ENCODE peak calls at places on chromosomes 11 and 22, in nine cellular contexts. Q is neural progenitor cell, S is heart left ventricle, K is lower lobe of right lung, F is dorsolateral prefrontal cortex, T is A549, M is OCI-LY7, E is sigmoid colon, H is pancreas. I is an unnamed sample.

GRCh38 chr11:12019337-12019736 is 10.9 kb upstream of the DKK3 start:
- DNase-seq in F (no peak), Q (peak), H (no peak), K (no peak), M (no peak), T (no peak), S (no peak), E (no peak), I (peak)

GRCh38 chr11:117127164-117127563 is 16.9 kb upstream of the PAFAH1B2 start:
- DNase-seq in E (no peak), H (no peak), F (no peak), S (no peak), T (no peak), Q (no peak), M (no peak), K (no peak), I (no peak)

GRCh38 chr22:49355206-49355920 is 472.3 kb downstream of the BRD1 start:
- DNase-seq in M (no peak), E (no peak), F (no peak), S (no peak), K (peak), Q (no peak), H (no peak), T (no peak), I (no peak)

GRCh38 chr22:36056980-36057379 is 28.4 kb upstream of the RBFOX2 start:
- DNase-seq in S (no peak), H (no peak), T (no peak), Q (no peak), M (no peak), K (no peak), E (no peak), F (no peak), I (peak)

GRCh38 chr11:110297082-110297725 is 790 bp upstream of the RDX start:
- DNase-seq in T (no peak), H (no peak), Q (no peak), F (no peak), M (no peak), K (no peak), S (no peak), E (no peak), I (no peak)

GRCh38 chr11:61587541-61587941 is 6.7 kb upstream of the SYT7 start:
- DNase-seq in H (peak), M (no peak), K (peak), T (no peak), E (peak), Q (peak), S (peak), F (no peak), I (peak)

GRCh38 chr11:75273331-75273988 is 32.9 kb downstream of the TPBGL start:
- DNase-seq in Q (no peak), M (no peak), H (no peak), S (peak), F (no peak), K (no peak), E (peak), T (no peak), I (no peak)

GRCh38 chr22:17773606-17774205 is 563 bp downstream of the BID start:
- DNase-seq in E (peak), M (peak), T (peak), S (no peak), Q (peak), K (peak), H (peak), F (no peak), I (no peak)

GRCh38 chr11:95337175-95337957 is 106.4 kb upstream of the SESN3 start:
- DNase-seq in S (peak), H (no peak), F (peak), T (no peak), E (peak), Q (peak), M (no peak), K (peak), I (peak)

GRCh38 chr22:49670610-49671330 is 156.9 kb downstream of the BRD1 start:
- DNase-seq in F (no peak), Q (peak), T (no peak), K (peak), E (peak), M (no peak), H (no peak), S (no peak), I (no peak)

GRCh38 chr11:128323381-128323780 is 264.0 kb downstream of the ETS1 start:
- DNase-seq in M (peak), S (no peak), F (no peak), Q (no peak), T (peak), E (no peak), K (no peak), H (no peak), I (peak)

GRCh38 chr11:107598225-107599139 is 7.5 kb downstream of the ELMOD1 start:
- DNase-seq in S (no peak), M (peak), F (no peak), H (no peak), Q (peak), T (peak), K (peak), E (no peak), I (no peak)

GRCh38 chr11:128488471-128488870 is 98.9 kb downstream of the ETS1 start:
- DNase-seq in K (no peak), M (no peak), T (no peak), S (no peak), H (no peak), E (no peak), Q (no peak), F (no peak), I (peak)

GRCh38 chr11:10459029-10459970 is 4.2 kb downstream of the AMPD3 start:
- DNase-seq in F (no peak), S (peak), K (no peak), T (no peak), H (no peak), E (no peak), Q (no peak), M (peak), I (no peak)

GRCh38 chr11:597166-597725 is 18.5 kb downstream of the IRF7 start:
- DNase-seq in H (no peak), F (no peak), T (no peak), E (no peak), Q (peak), K (no peak), S (no peak), M (no peak), I (no peak)

GRCh38 chr11:76791861-76792260 is 8.7 kb downstream of the TSKU start:
- DNase-seq in K (no peak), E (peak), Q (no peak), M (no peak), H (no peak), T (peak), F (no peak), S (no peak), I (peak)

GRCh38 chr11:10395196-10395897 is 59.7 kb upstream of the AMPD3 start:
- DNase-seq in K (no peak), E (no peak), Q (no peak), T (no peak), F (no peak), H (no peak), M (no peak), S (no peak), I (no peak)

GRCh38 chr11:19079643-19080440 is 19.3 kb upstream of the MRGPRX2 start:
- DNase-seq in K (no peak), M (no peak), F (no peak), S (no peak), H (peak), Q (no peak), T (peak), E (no peak), I (peak)

GRCh38 chr22:37334461-37334858 is 52.2 kb downstream of the CYTH4 start:
- DNase-seq in F (no peak), M (no peak), S (no peak), T (no peak), Q (peak), K (no peak), H (no peak), E (no peak), I (no peak)

GRCh38 chr11:9092846-9093778 is 1.7 kb upstream of the SCUBE2 start:
- DNase-seq in H (no peak), E (no peak), S (no peak), M (peak), Q (no peak), T (peak), K (no peak), F (no peak), I (no peak)

GRCh38 chr11:76880314-76880713 is 19.6 kb downstream of the ACER3 start:
- DNase-seq in T (no peak), F (no peak), M (no peak), K (no peak), H (no peak), E (no peak), S (no peak), Q (no peak), I (peak)

GRCh38 chr11:124642628-124643027 is 20.0 kb downstream of the TBRG1 start:
- DNase-seq in S (no peak), M (no peak), F (no peak), H (no peak), T (no peak), E (no peak), K (no peak), Q (no peak), I (no peak)

GRCh38 chr11:123531325-123531724 is 101.3 kb downstream of the GRAMD1B start:
- DNase-seq in M (no peak), H (no peak), S (no peak), T (no peak), Q (no peak), K (no peak), E (no peak), F (no peak), I (no peak)

GRCh38 chr11:73205666-73206343 is 12.3 kb upstream of the P2RY2 start:
- DNase-seq in S (no peak), M (no peak), E (no peak), F (no peak), T (no peak), K (no peak), Q (no peak), H (no peak), I (no peak)

GRCh38 chr11:75577198-75577597 is 15.1 kb downstream of the SERPINH1 start:
- DNase-seq in M (peak), K (peak), F (peak), H (no peak), T (peak), Q (peak), S (no peak), E (no peak), I (peak)

GRCh38 chr11:100719809-100720221 is 32.7 kb downstream of the ARHGAP42 start:
- DNase-seq in E (no peak), M (no peak), T (peak), S (peak), F (no peak), H (peak), Q (peak), K (no peak), I (peak)

GRCh38 chr11:72439455-72439854 is 5.1 kb upstream of the CLPB start:
- DNase-seq in S (no peak), T (no peak), K (no peak), H (no peak), E (no peak), Q (no peak), M (no peak), F (no peak), I (peak)

GRCh38 chr11:22555901-22556300 is 69.7 kb downstream of the FANCF start:
- DNase-seq in K (no peak), H (no peak), E (no peak), F (no peak), Q (no peak), S (no peak), M (no peak), T (no peak), I (peak)

GRCh38 chr11:102287963-102288744 is 29.1 kb upstream of the BIRC3 start:
- DNase-seq in Q (peak), H (peak), M (peak), T (peak), S (no peak), K (no peak), F (no peak), E (no peak), I (peak)

GRCh38 chr11:2898366-2899079 is 12.9 kb upstream of the CDKN1C start:
- DNase-seq in Q (no peak), H (no peak), E (peak), F (no peak), M (no peak), K (peak), S (peak), T (peak), I (peak)

GRCh38 chr11:126352934-126353801 is 2.3 kb upstream of the ST3GAL4 start:
- DNase-seq in S (no peak), T (peak), K (no peak), M (peak), H (no peak), F (no peak), Q (no peak), E (no peak), I (peak)

GRCh38 chr22:39960791-39961746 is 872 bp downstream of the TMA7B start:
- DNase-seq in Q (no peak), S (no peak), M (no peak), E (no peak), H (no peak), T (no peak), K (no peak), F (no peak), I (peak)

GRCh38 chr22:23155143-23155542 is 9.9 kb downstream of the RAB36 start:
- DNase-seq in M (no peak), S (no peak), E (no peak), K (no peak), Q (no peak), F (no peak), H (no peak), T (no peak), I (no peak)

GRCh38 chr22:23155831-23156230 is 10.6 kb downstream of the RAB36 start:
- DNase-seq in H (no peak), K (no peak), T (no peak), S (no peak), M (no peak), F (no peak), E (no peak), Q (no peak), I (no peak)

GRCh38 chr22:23157560-23158515 is 12.6 kb downstream of the RAB36 start:
- DNase-seq in S (no peak), H (no peak), F (no peak), M (no peak), E (no peak), T (no peak), Q (no peak), K (no peak), I (no peak)

GRCh38 chr22:23154461-23154860 is 9.2 kb downstream of the RAB36 start:
- DNase-seq in T (no peak), H (no peak), F (no peak), M (no peak), K (no peak), Q (no peak), E (no peak), S (no peak), I (no peak)

DNA sequence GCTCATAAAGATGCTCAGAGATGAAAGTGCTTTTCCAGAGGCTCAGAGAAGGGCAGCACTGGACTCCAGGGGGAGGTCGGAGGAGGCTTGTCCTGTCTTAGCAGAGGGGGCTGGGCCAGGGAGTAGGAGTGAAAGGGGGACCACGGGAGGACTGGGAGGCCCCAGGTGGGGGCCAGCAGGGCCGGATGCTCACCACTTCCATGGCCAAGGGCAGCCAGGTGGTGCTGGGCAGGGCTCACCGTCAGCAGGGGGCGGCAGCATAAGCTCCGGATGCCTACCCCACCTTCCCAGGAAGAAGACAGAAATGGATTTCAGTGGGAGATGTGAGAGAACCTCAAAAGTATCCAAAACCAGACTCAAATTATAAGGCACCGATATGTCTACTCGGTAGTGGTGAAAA is 11.0 kb downstream of the RAB36 start:
- DNase-seq in S (no peak), T (no peak), M (no peak), K (no peak), F (no peak), Q (no peak), E (no peak), H (no peak), I (no peak)
- TF ChIP-seq CTCF in S (no peak), T (no peak), M (no peak), K (no peak), F (no peak), Q (no peak), E (no peak), H (no peak), I (no peak)

DNA sequence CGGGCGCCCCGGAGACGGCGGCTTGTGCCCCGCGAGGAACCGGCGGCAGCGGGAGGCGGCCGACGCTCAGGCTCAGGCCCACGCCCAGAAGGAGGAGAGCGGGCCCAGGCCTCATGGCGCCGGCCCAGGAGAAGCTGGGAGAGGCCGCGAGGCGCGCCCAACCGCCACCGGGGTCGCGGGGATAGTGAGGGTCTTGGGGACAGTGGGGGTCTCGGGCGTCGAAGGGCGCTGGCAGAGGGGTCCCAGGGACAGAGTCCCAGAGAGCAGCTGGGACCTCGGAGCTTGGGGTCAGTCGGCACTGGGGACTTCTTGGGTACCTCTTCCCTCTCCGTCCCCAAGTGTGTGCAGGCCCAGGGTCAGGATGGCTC is at the start of gene PKDREJ:
- DNase-seq in F (no peak), M (no peak), S (no peak), Q (no peak), E (no peak), K (no peak), H (no peak), T (no peak), I (no peak)
- H3K4me3 ChIP-seq in F (peak), M (no peak), S (no peak), Q (no peak), E (peak), K (peak), H (no peak), T (no peak), I (no peak)

GRCh38 chr11:28417601-28418323 is 309.6 kb downstream of the METTL15 start:
- DNase-seq in S (no peak), E (no peak), H (no peak), K (no peak), F (no peak), Q (no peak), M (no peak), T (no peak), I (no peak)
- TF ChIP-seq CTCF in S (no peak), E (no peak), H (no peak), K (no peak), F (no peak), Q (no peak), M (no peak), T (no peak), I (no peak)

GRCh38 chr11:5516599-5516998 is at the start of gene UBQLNL:
- DNase-seq in Q (no peak), H (no peak), T (no peak), F (no peak), S (no peak), K (no peak), M (no peak), E (no peak), I (no peak)
- H3K4me3 ChIP-seq in Q (no peak), H (no peak), T (no peak), F (no peak), S (no peak), K (no peak), M (no peak), E (no peak), I (no peak)

DNA sequence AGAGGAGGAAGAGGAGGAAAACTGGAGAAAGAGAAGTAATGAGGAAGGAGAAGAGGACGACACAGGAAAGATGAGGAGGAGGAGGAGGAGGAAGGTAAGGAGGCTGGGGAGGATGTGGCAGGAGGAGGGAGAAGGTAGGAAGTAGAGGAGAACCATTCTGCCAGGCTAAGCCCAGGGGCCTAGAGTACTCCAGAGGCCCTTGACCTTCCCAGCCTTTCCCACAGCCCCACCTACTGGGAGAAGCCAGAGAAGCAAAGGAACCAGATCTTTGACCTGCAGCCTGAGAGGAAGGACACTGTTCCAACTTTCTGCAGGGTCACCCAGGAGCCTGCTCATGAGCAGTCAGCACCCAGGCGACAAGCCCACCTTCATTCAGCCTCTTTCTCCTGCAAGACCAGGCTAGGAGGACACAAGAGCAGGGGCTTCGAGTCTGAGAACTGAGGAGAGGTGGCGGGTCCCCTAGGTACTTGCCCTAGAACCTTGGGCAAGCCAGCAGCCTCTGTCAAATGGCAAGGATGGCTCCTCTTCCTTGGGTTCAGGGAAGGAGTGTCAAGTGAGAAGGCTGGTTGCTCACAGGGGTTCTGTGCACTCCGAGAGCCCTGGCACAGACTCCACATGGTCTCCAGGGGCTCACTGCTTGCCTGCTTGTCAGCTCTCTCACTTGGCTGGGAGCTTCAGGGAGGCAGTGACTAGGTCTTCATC is 27.9 kb upstream of the OAF start:
- DNase-seq in K (no peak), Q (no peak), S (peak), M (peak), F (no peak), E (peak), H (peak), T (peak), I (no peak)
- TF ChIP-seq CTCF in K (peak), Q (peak), S (peak), M (no peak), F (peak), E (no peak), H (peak), T (no peak), I (peak)

GRCh38 chr11:14577835-14578529 is 57.8 kb upstream of the PSMA1 start:
- DNase-seq in Q (no peak), H (no peak), M (no peak), S (no peak), T (no peak), K (no peak), F (no peak), E (no peak), I (no peak)
- H3K4me3 ChIP-seq in Q (no peak), H (no peak), M (peak), S (no peak), T (no peak), K (no peak), F (no peak), E (no peak), I (no peak)

GRCh38 chr22:24133187-24133965 is 47.9 kb upstream of the SUSD2 start:
- DNase-seq in H (no peak), T (peak), S (no peak), Q (no peak), F (no peak), M (no peak), E (peak), K (peak), I (peak)
- TF ChIP-seq CTCF in H (no peak), T (no peak), S (peak), Q (peak), F (no peak), M (peak), E (peak), K (peak), I (peak)

I was measured in AG10803.